ENCODE peak calls at places on chromosomes 12 and 14, in seven cellular contexts. X, D, A, P, B, J and O are unnamed samples.

GRCh38 chr14:65423986-65424385 is 11.5 kb downstream of the FUT8 start:
- DNase-seq in J (no peak), D (no peak), B (no peak), X (no peak), P (no peak), A (no peak), O (no peak)

GRCh38 chr12:57890191-57891120 is 43.9 kb upstream of the CTDSP2 start:
- DNase-seq in D (no peak), P (no peak), B (no peak), J (no peak), X (no peak), A (no peak), O (no peak)

GRCh38 chr14:64817631-64818030 is 62.1 kb downstream of the SPTB start:
- DNase-seq in J (no peak), A (no peak), B (no peak), P (no peak), D (no peak), X (no peak), O (no peak)

GRCh38 chr12:12265571-12266388 is 1.1 kb downstream of the LRP6 start:
- DNase-seq in P (no peak), D (no peak), B (peak), A (peak), J (no peak), X (no peak), O (no peak)

GRCh38 chr12:60173213-60174170 is 577.7 kb downstream of the SLC16A7 start:
- DNase-seq in A (no peak), J (no peak), B (no peak), X (no peak), D (no peak), P (peak), O (no peak)

GRCh38 chr14:96017882-96018281 is 21.3 kb upstream of the C14orf132 start:
- DNase-seq in D (no peak), B (no peak), A (no peak), X (no peak), J (no peak), P (no peak), O (no peak)

GRCh38 chr12:94962680-94963079 is 40.8 kb downstream of the NDUFA12 start:
- DNase-seq in X (no peak), P (no peak), D (no peak), A (no peak), B (no peak), J (no peak), O (no peak)

GRCh38 chr12:26768611-26769603 is 64.1 kb downstream of the ITPR2 start:
- DNase-seq in J (peak), B (no peak), A (no peak), P (no peak), D (no peak), X (no peak), O (no peak)

GRCh38 chr12:57940915-57941164 is 527 bp upstream of the ATP23 start:
- DNase-seq in A (no peak), P (no peak), D (no peak), J (no peak), X (no peak), B (no peak), O (no peak)

GRCh38 chr14:61539631-61540030 is 155.7 kb upstream of the HIF1A start:
- DNase-seq in B (no peak), X (no peak), J (no peak), A (no peak), P (no peak), D (no peak), O (no peak)

GRCh38 chr14:87628129-87628528 is 364.9 kb downstream of the GALC start:
- DNase-seq in A (peak), B (no peak), X (no peak), J (no peak), P (peak), D (peak), O (no peak)

GRCh38 chr12:88781909-88782308 is 201.6 kb upstream of the KITLG start:
- DNase-seq in X (no peak), P (no peak), J (no peak), B (peak), A (peak), D (no peak), O (no peak)

GRCh38 chr12:100668939-100669536 is 95.6 kb downstream of the GAS2L3 start:
- DNase-seq in X (peak), J (peak), B (peak), D (peak), A (peak), P (peak), O (peak)

GRCh38 chr14:100867631-100868315 is 35.7 kb downstream of the RTL1 start:
- DNase-seq in J (no peak), X (no peak), P (no peak), D (no peak), B (no peak), A (no peak), O (no peak)

GRCh38 chr14:84646791-84647500 is 883.0 kb upstream of the FLRT2 start:
- DNase-seq in B (no peak), A (no peak), P (no peak), J (no peak), D (no peak), X (no peak), O (no peak)

GRCh38 chr12:92502417-92503028 is 200.3 kb upstream of the PLEKHG7 start:
- DNase-seq in J (no peak), X (no peak), D (no peak), B (no peak), P (no peak), A (peak), O (no peak)

GRCh38 chr12:22631863-22632463 is 7.0 kb downstream of the ETNK1 start:
- DNase-seq in B (no peak), D (no peak), X (no peak), P (peak), J (no peak), A (peak), O (no peak)

GRCh38 chr12:115303751-115304309 is 619.9 kb upstream of the TBX3 start:
- DNase-seq in D (no peak), P (no peak), J (no peak), B (no peak), X (no peak), A (peak), O (no peak)

GRCh38 chr14:76773188-76773885 is 12.1 kb downstream of the VASH1 start:
- DNase-seq in B (peak), J (no peak), X (no peak), A (peak), P (no peak), D (peak), O (no peak)

GRCh38 chr12:54549774-54550451 is 512 bp downstream of the PDE1B start:
- DNase-seq in X (no peak), P (peak), B (no peak), A (no peak), J (no peak), D (no peak), O (no peak)

GRCh38 chr14:70665448-70666363 is 24.0 kb downstream of the TTC9 start:
- DNase-seq in J (peak), A (no peak), X (no peak), P (no peak), B (peak), D (no peak), O (no peak)

GRCh38 chr14:74902941-74903705 is 19.9 kb downstream of the RPS6KL1 start:
- DNase-seq in X (no peak), B (no peak), D (no peak), J (no peak), P (peak), A (no peak), O (no peak)

GRCh38 chr14:76828339-76829015 is 2.3 kb downstream of the LRRC74A start:
- DNase-seq in A (no peak), P (no peak), B (no peak), J (no peak), D (no peak), X (no peak), O (no peak)

GRCh38 chr12:47773062-47773857 is at the start of gene SLC48A1:
- DNase-seq in J (peak), X (peak), A (peak), P (peak), D (peak), B (peak), O (no peak)

GRCh38 chr14:76136476-76137160 is 15.1 kb upstream of the GPATCH2L start:
- DNase-seq in X (no peak), J (no peak), A (no peak), D (no peak), P (no peak), B (no peak), O (no peak)

GRCh38 chr12:6936642-6937480 is 6.8 kb upstream of the RNU7-1 start:
- DNase-seq in P (peak), A (no peak), X (no peak), J (peak), B (no peak), D (peak), O (no peak)

GRCh38 chr12:27000962-27001361 is 13.2 kb downstream of the TM7SF3 start:
- DNase-seq in B (no peak), X (no peak), D (no peak), A (no peak), P (no peak), J (no peak), O (no peak)

GRCh38 chr14:20400965-20401593 is 12.2 kb downstream of the TEP1 start:
- DNase-seq in B (peak), P (no peak), J (no peak), X (no peak), D (no peak), A (no peak), O (no peak)

GRCh38 chr12:3712209-3712992 is 40.5 kb downstream of the CRACR2A start:
- DNase-seq in J (no peak), P (no peak), B (no peak), D (no peak), X (no peak), A (no peak), O (no peak)

GRCh38 chr14:28671425-28671824 is 95.2 kb upstream of the FOXG1 start:
- DNase-seq in B (no peak), P (no peak), D (no peak), X (no peak), J (no peak), A (peak), O (no peak)

GRCh38 chr12:66584673-66585072 is 94.2 kb downstream of the GRIP1 start:
- DNase-seq in B (no peak), J (no peak), A (no peak), D (no peak), P (no peak), X (no peak), O (no peak)

GRCh38 chr12:129635003-129635685 is 268.7 kb downstream of the TMEM132D start:
- DNase-seq in A (no peak), B (no peak), P (peak), J (no peak), X (no peak), D (no peak), O (no peak)

GRCh38 chr12:65496617-65497016 is 218.1 kb downstream of the MSRB3 start:
- DNase-seq in D (no peak), J (no peak), X (no peak), B (no peak), P (no peak), A (peak), O (no peak)

GRCh38 chr12:9340422-9341259 is 132.4 kb upstream of the PZP start:
- DNase-seq in J (no peak), B (peak), D (no peak), P (no peak), X (no peak), A (peak), O (no peak)

GRCh38 chr12:46303039-46303666 is 34.3 kb upstream of the SLC38A1 start:
- DNase-seq in B (peak), D (no peak), J (no peak), P (peak), A (peak), X (no peak), O (no peak)

GRCh38 chr12:53211476-53212381 is 4.7 kb upstream of the ITGB7 start:
- DNase-seq in P (peak), D (peak), X (no peak), B (no peak), A (no peak), J (no peak), O (no peak)

GRCh38 chr12:50728841-50729240 is 35.1 kb upstream of the ATF1 start:
- DNase-seq in X (no peak), P (no peak), B (no peak), A (no peak), D (no peak), J (no peak), O (no peak)

GRCh38 chr12:127600211-127600610 is 666.8 kb upstream of the TMEM132C start:
- DNase-seq in D (no peak), P (no peak), J (no peak), X (no peak), A (no peak), B (no peak), O (no peak)
- TF ChIP-seq CTCF in D (no peak), P (peak), J (no peak), X (no peak), A (no peak), B (no peak), O (peak)

DNA sequence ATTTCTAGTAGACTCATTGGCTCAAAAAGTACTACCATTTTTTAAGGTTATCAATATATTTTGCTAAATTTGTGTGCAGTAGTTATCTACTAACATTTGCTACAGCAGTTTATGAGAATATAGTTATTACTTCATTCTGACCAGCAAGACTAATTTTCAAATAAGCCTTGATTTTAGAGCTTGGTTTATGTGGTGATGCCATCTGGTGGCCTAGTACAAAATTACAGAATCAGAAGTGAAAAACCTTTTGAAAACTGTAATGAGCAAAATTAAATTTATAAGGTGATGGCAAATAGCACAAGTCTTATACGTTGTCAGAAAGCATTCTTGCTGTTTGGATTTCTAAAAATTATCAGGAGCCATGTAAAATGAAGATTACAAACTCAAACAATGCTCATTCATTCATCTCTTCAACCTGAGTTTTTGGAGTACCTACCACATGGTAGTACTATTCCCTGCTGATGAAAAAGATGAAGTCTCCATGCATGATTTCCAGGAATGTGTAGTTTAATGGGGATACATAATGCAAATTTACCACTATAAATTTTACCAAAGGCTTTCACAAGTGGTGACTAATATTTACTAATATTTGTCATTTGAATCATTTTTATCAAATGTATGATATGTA is 51.0 kb downstream of the MAGOHB start:
- DNase-seq in X (no peak), P (peak), B (peak), A (peak), D (no peak), J (no peak), O (no peak)
- TF ChIP-seq CTCF in X (peak), P (peak), B (peak), A (peak), D (peak), J (peak), O (no peak)

GRCh38 chr12:118064608-118065007 is 3.6 kb upstream of the WSB2 start:
- DNase-seq in P (peak), J (no peak), A (no peak), D (no peak), X (no peak), B (no peak), O (no peak)
- TF ChIP-seq CTCF in P (peak), J (peak), A (peak), D (no peak), X (no peak), B (peak), O (peak)

DNA sequence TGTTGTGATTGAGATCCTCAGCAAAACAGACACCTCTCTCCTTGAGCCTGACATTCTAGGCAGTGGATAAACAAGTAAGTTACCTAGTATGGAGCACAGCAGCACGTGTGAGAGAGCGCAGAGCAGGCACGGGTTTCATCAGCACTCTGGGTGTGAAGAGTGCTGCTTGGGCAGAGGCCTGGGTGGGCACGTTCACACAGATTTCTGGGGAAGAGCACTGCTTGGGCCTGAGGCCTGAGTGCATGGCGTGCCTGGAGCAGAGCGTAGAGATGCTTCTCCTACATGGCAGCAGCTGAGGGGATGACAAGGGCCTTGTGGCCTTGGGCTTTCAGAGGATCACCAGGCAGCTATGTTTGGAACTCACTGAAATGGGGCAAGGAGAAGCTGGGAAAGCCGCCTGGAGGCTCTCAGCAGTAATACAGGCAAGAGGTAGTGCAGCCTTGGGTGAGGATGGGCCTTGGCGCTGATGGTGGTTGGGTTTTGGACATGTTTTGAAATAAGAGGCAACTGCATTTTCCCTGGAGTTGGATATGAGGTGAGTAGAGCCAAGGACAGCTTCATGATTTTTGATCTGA is 17.6 kb downstream of the CKB start:
- DNase-seq in B (no peak), A (no peak), J (no peak), X (no peak), D (peak), P (peak), O (no peak)
- TF ChIP-seq CTCF in B (peak), A (no peak), J (no peak), X (no peak), D (no peak), P (peak), O (peak)

GRCh38 chr12:113134521-113134951 is 1.0 kb downstream of the RASAL1 start:
- DNase-seq in P (no peak), X (no peak), J (no peak), A (no peak), B (no peak), D (no peak), O (no peak)

GRCh38 chr12:113136990-113137511 is 1.5 kb upstream of the RASAL1 start:
- DNase-seq in J (no peak), A (no peak), P (no peak), B (no peak), X (no peak), D (no peak), O (no peak)

GRCh38 chr12:113133036-113133435 is 2.5 kb downstream of the RASAL1 start:
- DNase-seq in X (no peak), J (no peak), B (no peak), P (no peak), A (no peak), D (no peak), O (no peak)

GRCh38 chr12:113136128-113136989 is 798 bp upstream of the RASAL1 start:
- DNase-seq in D (no peak), B (no peak), P (peak), X (peak), A (no peak), J (no peak), O (peak)

DNA sequence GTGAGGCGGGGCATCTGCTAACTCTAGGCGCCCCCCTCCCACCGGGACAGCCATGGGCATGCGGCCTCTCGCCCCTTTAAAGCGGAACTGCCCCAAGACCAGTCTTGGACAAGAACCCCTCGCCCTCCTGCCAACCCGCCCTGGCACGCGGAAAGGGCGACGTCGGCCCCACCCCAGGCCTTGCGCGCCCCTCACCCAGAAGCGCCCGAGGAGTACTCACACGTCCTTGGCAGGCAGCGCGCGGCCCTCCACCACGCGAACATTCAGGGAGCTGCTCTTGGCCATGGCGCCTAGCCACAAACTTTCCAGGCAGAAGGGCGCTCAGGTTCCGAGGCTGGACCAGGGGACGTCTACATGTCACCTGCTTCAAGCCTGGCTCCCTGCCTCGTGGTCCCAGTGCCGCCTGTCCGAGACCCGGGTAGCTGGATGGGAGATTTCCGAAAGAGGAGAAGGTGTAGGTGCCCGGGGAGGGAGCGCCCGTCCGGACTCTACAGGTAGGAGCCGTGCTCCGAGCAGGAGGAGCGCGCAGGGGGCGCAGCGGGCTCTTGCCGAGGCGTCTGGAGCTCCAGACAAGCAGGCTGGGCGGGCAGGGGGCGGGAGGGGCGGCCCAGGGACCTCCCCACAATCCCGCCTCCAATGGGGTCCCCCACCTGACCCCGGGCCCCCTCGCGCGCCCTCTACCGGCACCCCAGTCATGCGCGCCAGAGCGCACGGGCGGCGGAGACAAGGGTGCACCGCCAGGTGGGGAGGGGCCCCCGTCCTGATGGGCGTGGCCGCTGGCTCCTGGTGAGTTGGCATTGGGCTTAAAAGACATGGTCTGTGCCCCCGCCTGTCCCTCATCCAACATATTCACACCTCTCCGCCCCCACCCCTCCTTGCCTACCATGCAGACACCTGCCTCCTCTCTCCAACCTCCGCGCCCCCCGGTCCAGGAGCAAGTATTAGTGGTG is at the start of gene RASAL1:
- DNase-seq in D (no peak), A (no peak), J (peak), X (peak), P (peak), B (no peak), O (peak)
- TF ChIP-seq CTCF in D (no peak), A (no peak), J (peak), X (peak), P (peak), B (peak), O (peak)